ENCODE peak calls at places on chromosome 22, in nine cellular contexts. Y is adrenal gland, B is iPS DF 6.9, L is right cardiac atrium, E is left ventricle myocardium inferior, Q is GM19239, O is NCI-H2081, P is left cardiac atrium, J is activated gamma-delta T cell. K is an unnamed sample.

GRCh38 chr22:24515025-24515338 is 19.9 kb downstream of the UPB1 start:
- DNase-seq in E (no peak), O (no peak), J (no peak), Y (no peak), L (no peak), B (no peak), P (no peak), Q (no peak), K (no peak)

GRCh38 chr22:44344407-44344806 is 31.7 kb upstream of the SHISAL1 start:
- DNase-seq in J (no peak), E (no peak), L (no peak), Y (no peak), O (no peak), B (no peak), Q (no peak), P (no peak), K (no peak)

GRCh38 chr22:46287873-46288751 is 8.6 kb upstream of the GTSE1 start:
- DNase-seq in L (peak), B (no peak), P (peak), O (no peak), Q (peak), J (peak), E (peak), Y (peak), K (no peak)

GRCh38 chr22:33781396-33781795 is 138.9 kb downstream of the LARGE1 start:
- DNase-seq in L (no peak), Y (no peak), O (no peak), P (no peak), Q (no peak), J (no peak), E (no peak), B (no peak), K (no peak)

GRCh38 chr22:19105867-19106802 is 16.1 kb downstream of the DGCR2 start:
- DNase-seq in Y (no peak), L (no peak), E (no peak), J (no peak), P (no peak), O (no peak), B (no peak), Q (no peak), K (no peak)

GRCh38 chr22:44259366-44260215 is 53.2 kb downstream of the SHISAL1 start:
- DNase-seq in O (no peak), Y (no peak), P (no peak), E (no peak), J (no peak), Q (no peak), L (no peak), B (no peak), K (no peak)

GRCh38 chr22:27602390-27602789 is 199.2 kb downstream of the MN1 start:
- DNase-seq in Y (no peak), L (no peak), B (no peak), E (no peak), Q (no peak), J (no peak), P (no peak), O (no peak), K (no peak)

GRCh38 chr22:43776081-43776670 is 35.9 kb downstream of the EFCAB6 start:
- DNase-seq in E (no peak), Y (no peak), O (no peak), Q (no peak), L (no peak), J (no peak), P (no peak), B (no peak), K (no peak)

GRCh38 chr22:18987765-18988164 is 51.7 kb upstream of the PRODH start:
- DNase-seq in O (no peak), E (no peak), P (no peak), L (no peak), Q (no peak), J (no peak), Y (peak), B (peak), K (no peak)

GRCh38 chr22:22171357-22172218 is 73.0 kb upstream of the VPREB1 start:
- DNase-seq in L (no peak), J (no peak), Q (no peak), O (no peak), B (no peak), P (no peak), Y (peak), E (no peak), K (no peak)

GRCh38 chr22:39007177-39007576 is 6.9 kb upstream of the APOBEC3C start:
- DNase-seq in E (no peak), J (no peak), P (no peak), Q (no peak), B (no peak), Y (no peak), L (no peak), O (no peak), K (no peak)

GRCh38 chr22:43293259-43293658 is 49.9 kb downstream of the SCUBE1 start:
- DNase-seq in J (no peak), B (no peak), Y (no peak), O (no peak), P (no peak), L (no peak), Q (no peak), E (no peak), K (no peak)

GRCh38 chr22:20645954-20646353 is 128.0 kb upstream of the SERPIND1 start:
- DNase-seq in B (no peak), P (no peak), O (no peak), E (no peak), J (no peak), L (no peak), Q (no peak), Y (no peak), K (no peak)

GRCh38 chr22:21069375-21069774 is 23.6 kb downstream of the LRRC74B start:
- DNase-seq in P (no peak), J (no peak), Y (no peak), O (no peak), Q (no peak), E (no peak), B (no peak), L (no peak), K (no peak)

GRCh38 chr22:45717787-45718186 is 46.2 kb downstream of the ATXN10 start:
- DNase-seq in Y (no peak), B (no peak), E (no peak), J (no peak), Q (no peak), O (no peak), L (no peak), P (no peak), K (no peak)

GRCh38 chr22:27336151-27337090 is 465.1 kb downstream of the MN1 start:
- DNase-seq in Y (no peak), L (no peak), Q (no peak), P (no peak), J (no peak), O (no peak), B (no peak), E (no peak), K (no peak)

GRCh38 chr22:30250713-30251267 is 4.2 kb upstream of the LIF start:
- DNase-seq in O (no peak), Y (no peak), B (no peak), J (no peak), Q (no peak), P (no peak), L (no peak), E (no peak), K (no peak)

GRCh38 chr22:42214625-42215415 is 55.6 kb downstream of the TCF20 start:
- DNase-seq in B (no peak), Q (no peak), Y (peak), P (peak), L (peak), E (peak), O (no peak), J (no peak), K (no peak)

GRCh38 chr22:44368611-44369010 is 55.9 kb upstream of the SHISAL1 start:
- DNase-seq in J (no peak), L (peak), O (no peak), P (no peak), E (no peak), Q (no peak), B (no peak), Y (no peak), K (no peak)

GRCh38 chr22:30665786-30666185 is 1.9 kb downstream of the DUSP18 start:
- DNase-seq in Q (no peak), E (no peak), L (no peak), Y (no peak), B (no peak), J (no peak), P (no peak), O (no peak), K (no peak)

GRCh38 chr22:32862083-32862482 is 60.6 kb downstream of the TIMP3 start:
- DNase-seq in J (no peak), L (no peak), O (no peak), Y (no peak), Q (no peak), B (no peak), E (no peak), P (no peak), K (no peak)

GRCh38 chr22:49958462-49958921 is 2.1 kb upstream of the PIM3 start:
- DNase-seq in O (no peak), P (no peak), Y (no peak), E (peak), J (no peak), B (no peak), Q (no peak), L (peak), K (no peak)

GRCh38 chr22:20520093-20520511 is 12.7 kb downstream of the MED15 start:
- DNase-seq in J (no peak), Y (peak), L (no peak), Q (no peak), O (no peak), E (no peak), P (no peak), B (no peak), K (no peak)

GRCh38 chr22:35538801-35539321 is 1.8 kb upstream of the RASD2 start:
- DNase-seq in J (no peak), E (no peak), O (no peak), B (no peak), L (no peak), Q (peak), Y (peak), P (no peak), K (no peak)